ENCODE peak calls at places on chromosomes 4 and X, in four cellular contexts. R, W, L and X are unnamed samples.

GRCh38 chr4:53026233-53026632 is 164.1 kb downstream of the RASL11B start:
- DNase-seq in R (no peak), L (no peak), W (no peak), X (no peak)

GRCh38 chr4:109702950-109703663 is at the start of gene CASP6:
- DNase-seq in W (peak), R (peak), L (peak), X (no peak)

GRCh38 chr4:188275686-188276085 is 136.4 kb downstream of the TRIML1 start:
- DNase-seq in W (no peak), L (no peak), R (no peak), X (no peak)

GRCh38 chr4:141499454-141499853 is 136.9 kb upstream of the IL15 start:
- DNase-seq in L (no peak), R (no peak), W (no peak), X (no peak)

GRCh38 chrX:123184858-123185251 is 777 bp downstream of the GRIA3 start:
- DNase-seq in R (no peak), W (no peak), L (peak), X (no peak)

GRCh38 chr4:106868381-106869035 is 167.6 kb downstream of the DKK2 start:
- DNase-seq in R (no peak), W (peak), L (peak), X (peak)

GRCh38 chrX:71282514-71283408 is 674 bp upstream of the NONO start:
- DNase-seq in W (peak), L (no peak), R (no peak), X (no peak)

GRCh38 chrX:12245650-12246645 is 107.7 kb downstream of the FRMPD4 start:
- DNase-seq in R (no peak), W (peak), L (peak), X (peak)

GRCh38 chr4:19239565-19239964 is 1012.1 kb upstream of the SLIT2 start:
- DNase-seq in W (no peak), L (no peak), R (no peak), X (peak)

GRCh38 chr4:42547805-42548204 is 109.1 kb downstream of the ATP8A1 start:
- DNase-seq in L (no peak), R (no peak), W (no peak), X (no peak)

GRCh38 chr4:92012899-92013867 is 290.6 kb upstream of the GRID2 start:
- DNase-seq in W (no peak), L (no peak), R (no peak), X (no peak)

GRCh38 chrX:85851418-85851817 is 195.9 kb downstream of the CHM start:
- DNase-seq in L (no peak), R (peak), W (peak), X (no peak)